ENCODE peak calls at places on chromosome 1, in four cellular contexts. One of them, this sample, is unnamed.

GRCh38 chr1:173240609-173241008 is 33.5 kb upstream of the TNFSF4 start:
- DNase-seq in thoracic aorta: no peak
- DNase-seq in HFF-Myc: no peak
- DNase-seq in progenitor cell of endocrine pancreas: no peak
- DNase-seq in this sample: no peak

GRCh38 chr1:89363196-89363595 is 663 bp upstream of the GBP6 start:
- DNase-seq in progenitor cell of endocrine pancreas: no peak
- DNase-seq in thoracic aorta: no peak
- DNase-seq in HFF-Myc: no peak
- DNase-seq in this sample: no peak

GRCh38 chr1:181730606-181731005 is 247.3 kb downstream of the CACNA1E start:
- DNase-seq in progenitor cell of endocrine pancreas: no peak
- DNase-seq in thoracic aorta: no peak
- DNase-seq in HFF-Myc: no peak
- DNase-seq in this sample: no peak

GRCh38 chr1:192224386-192224785 is 66.1 kb downstream of the RGS18 start:
- DNase-seq in HFF-Myc: no peak
- DNase-seq in thoracic aorta: no peak
- DNase-seq in progenitor cell of endocrine pancreas: no peak
- DNase-seq in this sample: no peak

GRCh38 chr1:188027613-188028012 is 1198.9 kb downstream of the PLA2G4A start:
- DNase-seq in HFF-Myc: peak
- DNase-seq in thoracic aorta: no peak
- DNase-seq in progenitor cell of endocrine pancreas: no peak
- DNase-seq in this sample: no peak

GRCh38 chr1:227762231-227762911 is 27.1 kb downstream of the SNAP47 start:
- DNase-seq in progenitor cell of endocrine pancreas: peak
- DNase-seq in HFF-Myc: peak
- DNase-seq in thoracic aorta: peak
- DNase-seq in this sample: peak

GRCh38 chr1:29210278-29211085 is 20.3 kb downstream of the MECR start:
- DNase-seq in HFF-Myc: no peak
- DNase-seq in progenitor cell of endocrine pancreas: no peak
- DNase-seq in thoracic aorta: no peak
- DNase-seq in this sample: no peak

GRCh38 chr1:85319931-85320330 is 43.5 kb upstream of the BCL10 start:
- DNase-seq in HFF-Myc: no peak
- DNase-seq in thoracic aorta: no peak
- DNase-seq in progenitor cell of endocrine pancreas: no peak
- DNase-seq in this sample: no peak

GRCh38 chr1:174815036-174815435 is 184.7 kb upstream of the CACYBP start:
- DNase-seq in thoracic aorta: no peak
- DNase-seq in progenitor cell of endocrine pancreas: no peak
- DNase-seq in HFF-Myc: peak
- DNase-seq in this sample: no peak

GRCh38 chr1:184753608-184754478 is 815 bp downstream of the EDEM3 start:
- DNase-seq in thoracic aorta: no peak
- DNase-seq in progenitor cell of endocrine pancreas: peak
- DNase-seq in HFF-Myc: no peak
- DNase-seq in this sample: no peak

GRCh38 chr1:200154069-200154767 is 126.7 kb downstream of the NR5A2 start:
- DNase-seq in thoracic aorta: no peak
- DNase-seq in HFF-Myc: no peak
- DNase-seq in progenitor cell of endocrine pancreas: no peak
- DNase-seq in this sample: no peak

GRCh38 chr1:21323091-21323490 is 32.8 kb upstream of the ECE1 start:
- DNase-seq in thoracic aorta: no peak
- DNase-seq in progenitor cell of endocrine pancreas: no peak
- DNase-seq in HFF-Myc: no peak
- DNase-seq in this sample: no peak

GRCh38 chr1:30106125-30106524 is 617.3 kb downstream of the MATN1 start:
- DNase-seq in progenitor cell of endocrine pancreas: peak
- DNase-seq in thoracic aorta: no peak
- DNase-seq in HFF-Myc: no peak
- DNase-seq in this sample: no peak

GRCh38 chr1:94757931-94758330 is 62.2 kb upstream of the SLC44A3 start:
- DNase-seq in HFF-Myc: no peak
- DNase-seq in progenitor cell of endocrine pancreas: no peak
- DNase-seq in thoracic aorta: no peak
- DNase-seq in this sample: no peak

GRCh38 chr1:221201773-221202172 is 322.5 kb downstream of the HLX start:
- DNase-seq in progenitor cell of endocrine pancreas: no peak
- DNase-seq in HFF-Myc: no peak
- DNase-seq in thoracic aorta: no peak
- DNase-seq in this sample: no peak

GRCh38 chr1:101247404-101248287 is 10.8 kb downstream of the S1PR1 start:
- DNase-seq in HFF-Myc: no peak
- DNase-seq in progenitor cell of endocrine pancreas: no peak
- DNase-seq in thoracic aorta: no peak
- DNase-seq in this sample: no peak

GRCh38 chr1:77511440-77511840 is 171.0 kb downstream of the ZZZ3 start:
- DNase-seq in thoracic aorta: no peak
- DNase-seq in HFF-Myc: peak
- DNase-seq in progenitor cell of endocrine pancreas: no peak
- DNase-seq in this sample: no peak

GRCh38 chr1:11990303-11991032 is 10.2 kb downstream of the MFN2 start:
- DNase-seq in progenitor cell of endocrine pancreas: no peak
- DNase-seq in thoracic aorta: no peak
- DNase-seq in HFF-Myc: no peak
- DNase-seq in this sample: no peak

GRCh38 chr1:10532357-10532756 is 57.6 kb downstream of the PEX14 start:
- DNase-seq in HFF-Myc: no peak
- DNase-seq in thoracic aorta: no peak
- DNase-seq in progenitor cell of endocrine pancreas: no peak
- DNase-seq in this sample: no peak

GRCh38 chr1:204296431-204296988 is 63.2 kb downstream of the PLEKHA6 start:
- DNase-seq in progenitor cell of endocrine pancreas: no peak
- DNase-seq in thoracic aorta: no peak
- DNase-seq in HFF-Myc: no peak
- DNase-seq in this sample: no peak

GRCh38 chr1:1021010-1021845 is 1.3 kb downstream of the AGRN start:
- DNase-seq in thoracic aorta: no peak
- DNase-seq in HFF-Myc: no peak
- DNase-seq in progenitor cell of endocrine pancreas: no peak
- DNase-seq in this sample: no peak

GRCh38 chr1:152029144-152029936 is 7.5 kb downstream of the S100A11 start:
- DNase-seq in thoracic aorta: no peak
- DNase-seq in HFF-Myc: no peak
- DNase-seq in progenitor cell of endocrine pancreas: no peak
- DNase-seq in this sample: no peak

GRCh38 chr1:153770812-153771211 is 4.4 kb upstream of the SLC27A3 start:
- DNase-seq in progenitor cell of endocrine pancreas: no peak
- DNase-seq in thoracic aorta: no peak
- DNase-seq in HFF-Myc: no peak
- DNase-seq in this sample: no peak

GRCh38 chr1:36669297-36669696 is 186.6 kb upstream of the CSF3R start:
- DNase-seq in thoracic aorta: no peak
- DNase-seq in HFF-Myc: no peak
- DNase-seq in progenitor cell of endocrine pancreas: no peak
- DNase-seq in this sample: no peak

GRCh38 chr1:198283222-198283621 is 126.4 kb downstream of the NEK7 start:
- DNase-seq in thoracic aorta: no peak
- DNase-seq in progenitor cell of endocrine pancreas: no peak
- DNase-seq in HFF-Myc: no peak
- DNase-seq in this sample: no peak

GRCh38 chr1:205950826-205951549 is 7.7 kb upstream of the SLC26A9 start:
- DNase-seq in thoracic aorta: no peak
- DNase-seq in progenitor cell of endocrine pancreas: no peak
- DNase-seq in HFF-Myc: no peak
- DNase-seq in this sample: no peak

GRCh38 chr1:198929961-198930599 is 291.2 kb downstream of the PTPRC start:
- DNase-seq in HFF-Myc: no peak
- DNase-seq in progenitor cell of endocrine pancreas: no peak
- DNase-seq in thoracic aorta: no peak
- DNase-seq in this sample: no peak

GRCh38 chr1:41580520-41581172 is 96.2 kb upstream of the EDN2 start:
- DNase-seq in HFF-Myc: no peak
- DNase-seq in thoracic aorta: no peak
- DNase-seq in progenitor cell of endocrine pancreas: no peak
- DNase-seq in this sample: no peak

GRCh38 chr1:48219803-48220202 is 2.7 kb upstream of the SLC5A9 start:
- DNase-seq in HFF-Myc: no peak
- DNase-seq in progenitor cell of endocrine pancreas: no peak
- DNase-seq in thoracic aorta: no peak
- DNase-seq in this sample: no peak

GRCh38 chr1:87330201-87330953 is 1.7 kb downstream of the LMO4 start:
- DNase-seq in progenitor cell of endocrine pancreas: no peak
- DNase-seq in thoracic aorta: no peak
- DNase-seq in HFF-Myc: no peak
- DNase-seq in this sample: no peak

GRCh38 chr1:157566484-157567300 is 14.4 kb upstream of the FCRL5 start:
- DNase-seq in thoracic aorta: no peak
- DNase-seq in HFF-Myc: no peak
- DNase-seq in progenitor cell of endocrine pancreas: no peak
- DNase-seq in this sample: no peak

GRCh38 chr1:33295450-33296081 is 25.3 kb downstream of the A3GALT2 start:
- DNase-seq in progenitor cell of endocrine pancreas: peak
- DNase-seq in thoracic aorta: peak
- DNase-seq in HFF-Myc: peak
- DNase-seq in this sample: peak

GRCh38 chr1:233957691-233958090 is 53.2 kb downstream of the SLC35F3 start:
- DNase-seq in progenitor cell of endocrine pancreas: no peak
- DNase-seq in thoracic aorta: no peak
- DNase-seq in HFF-Myc: no peak
- DNase-seq in this sample: no peak

GRCh38 chr1:97050501-97050900 is 328.9 kb downstream of the PTBP2 start:
- DNase-seq in thoracic aorta: no peak
- DNase-seq in HFF-Myc: no peak
- DNase-seq in progenitor cell of endocrine pancreas: no peak
- DNase-seq in this sample: no peak
- TF ChIP-seq CTCF in thoracic aorta: no peak
- TF ChIP-seq CTCF in HFF-Myc: peak
- TF ChIP-seq CTCF in progenitor cell of endocrine pancreas: peak
- TF ChIP-seq CTCF in this sample: no peak

GRCh38 chr1:38873027-38873969 is at the start of gene MYCBP:
- DNase-seq in HFF-Myc: peak
- DNase-seq in thoracic aorta: peak
- DNase-seq in progenitor cell of endocrine pancreas: peak
- DNase-seq in this sample: peak
- TF ChIP-seq CTCF in HFF-Myc: no peak
- TF ChIP-seq CTCF in thoracic aorta: peak
- TF ChIP-seq CTCF in progenitor cell of endocrine pancreas: peak
- TF ChIP-seq CTCF in this sample: no peak

GRCh38 chr1:24929876-24930702 is at the start of gene RUNX3:
- DNase-seq in thoracic aorta: no peak
- DNase-seq in HFF-Myc: no peak
- DNase-seq in progenitor cell of endocrine pancreas: no peak
- DNase-seq in this sample: no peak
- TF ChIP-seq CTCF in thoracic aorta: no peak
- TF ChIP-seq CTCF in HFF-Myc: no peak
- TF ChIP-seq CTCF in progenitor cell of endocrine pancreas: no peak
- TF ChIP-seq CTCF in this sample: no peak

GRCh38 chr1:225201447-225201846 is 226.4 kb downstream of the LBR start:
- DNase-seq in thoracic aorta: no peak
- DNase-seq in HFF-Myc: no peak
- DNase-seq in progenitor cell of endocrine pancreas: no peak
- DNase-seq in this sample: no peak
- TF ChIP-seq CTCF in thoracic aorta: no peak
- TF ChIP-seq CTCF in HFF-Myc: no peak
- TF ChIP-seq CTCF in progenitor cell of endocrine pancreas: no peak
- TF ChIP-seq CTCF in this sample: no peak

GRCh38 chr1:164093543-164093942 is 465.4 kb upstream of the PBX1 start:
- DNase-seq in progenitor cell of endocrine pancreas: no peak
- DNase-seq in HFF-Myc: no peak
- DNase-seq in thoracic aorta: no peak
- DNase-seq in this sample: no peak

GRCh38 chr1:164087893-164088292 is 471.1 kb upstream of the PBX1 start:
- DNase-seq in thoracic aorta: no peak
- DNase-seq in progenitor cell of endocrine pancreas: no peak
- DNase-seq in HFF-Myc: no peak
- DNase-seq in this sample: no peak

DNA sequence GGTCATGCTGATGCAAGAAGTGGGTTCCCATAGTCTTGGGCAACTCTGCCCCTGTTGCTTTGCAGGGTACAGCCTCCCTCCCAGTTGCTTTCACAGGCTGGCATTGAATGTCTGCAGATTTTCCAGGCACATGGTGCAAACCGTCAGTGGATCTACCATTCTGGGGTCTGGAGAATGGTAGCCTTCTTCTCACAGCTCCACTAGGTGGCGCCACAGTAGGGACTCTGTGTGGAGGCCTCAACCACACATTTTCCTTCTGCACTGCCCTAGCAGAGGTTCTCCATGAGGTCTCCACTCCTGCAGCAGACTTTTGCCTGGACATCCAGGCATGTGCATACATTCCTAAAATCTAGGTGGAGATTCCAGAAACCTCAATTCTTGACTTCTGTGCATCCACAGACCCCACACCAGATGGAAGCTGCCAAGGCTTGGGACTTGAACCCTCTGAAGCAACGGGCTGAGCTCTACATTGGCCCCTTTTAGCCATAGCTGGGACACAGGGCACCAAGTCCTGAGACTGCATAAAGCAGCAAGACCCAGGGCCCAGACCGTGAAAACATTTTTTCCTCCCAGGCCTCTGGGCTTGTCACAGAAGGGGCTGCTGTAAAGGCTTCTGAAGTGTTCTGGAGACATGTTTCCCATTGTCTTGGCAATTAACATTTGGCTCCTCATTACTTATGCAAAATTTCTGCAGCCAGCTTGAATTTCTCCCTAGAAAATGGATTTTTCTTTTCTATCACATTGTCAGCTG is 466.2 kb upstream of the PBX1 start:
- DNase-seq in progenitor cell of endocrine pancreas: no peak
- DNase-seq in HFF-Myc: no peak
- DNase-seq in thoracic aorta: no peak
- DNase-seq in this sample: no peak
- TF ChIP-seq CTCF in progenitor cell of endocrine pancreas: no peak
- TF ChIP-seq CTCF in HFF-Myc: peak
- TF ChIP-seq CTCF in thoracic aorta: no peak
- TF ChIP-seq CTCF in this sample: no peak

DNA sequence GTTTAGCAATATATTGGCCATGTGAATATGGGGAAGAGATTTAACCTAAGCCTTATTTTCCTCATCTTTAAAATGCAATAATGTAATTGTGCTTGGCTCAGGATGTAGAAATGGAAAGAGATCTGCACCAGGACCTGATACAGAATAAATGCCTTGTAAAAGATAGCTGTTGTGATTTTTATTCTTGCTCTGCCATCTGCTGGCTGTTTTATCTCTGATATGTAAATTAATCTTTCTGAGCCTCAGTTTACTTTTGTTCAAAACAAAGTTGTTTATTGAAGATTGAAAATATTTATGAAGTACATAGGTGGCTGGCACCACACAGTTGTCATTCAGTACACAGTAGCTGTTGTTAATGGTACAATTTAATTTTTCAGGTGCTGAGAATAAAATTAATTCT is 21.9 kb downstream of the ZYG11B start:
- DNase-seq in progenitor cell of endocrine pancreas: no peak
- DNase-seq in HFF-Myc: no peak
- DNase-seq in thoracic aorta: no peak
- DNase-seq in this sample: no peak
- TF ChIP-seq CTCF in progenitor cell of endocrine pancreas: no peak
- TF ChIP-seq CTCF in HFF-Myc: no peak
- TF ChIP-seq CTCF in thoracic aorta: no peak
- TF ChIP-seq CTCF in this sample: no peak